ENCODE peak calls at places on chromosome 4, in ten cellular contexts. S is SK-N-SH, K is AG10803, A is IMR-90, X is upper lobe of right lung, L is fibroblast of the aortic adventitia, B is tibial artery, R is choroid plexus epithelial cell, T is BE2C, P is dorsolateral prefrontal cortex. U is an unnamed sample.

GRCh38 chr4:4820264-4820663 is 39.2 kb upstream of the MSX1 start:
- DNase-seq in T (no peak), A (no peak), P (peak; percentile 79), L (no peak), K (no peak), S (peak; percentile 78), B (no peak), R (no peak), X (no peak), U (no peak)

GRCh38 chr4:107094332-107094731 is 58.2 kb upstream of the DKK2 start:
- DNase-seq in T (no peak), R (peak; percentile 83), P (no peak), B (no peak), A (peak; percentile 20), L (peak; percentile 61), X (no peak), K (peak; percentile 58), S (no peak), U (peak; percentile 34)

GRCh38 chr4:87973283-87974169 is 2.0 kb upstream of the SPP1 start:
- DNase-seq in T (peak; percentile 51), S (peak; percentile 66), L (peak; percentile 77), K (peak; percentile 93), B (peak; percentile 51), X (no peak), R (peak; percentile 80), A (peak; percentile 84), P (no peak), U (peak; percentile 88)

GRCh38 chr4:150308824-150309472 is 230.7 kb downstream of the DCLK2 start:
- DNase-seq in S (no peak), L (peak; percentile 62), T (no peak), P (no peak), A (peak; percentile 80), X (no peak), B (no peak), R (peak; percentile 67), K (peak; percentile 39), U (no peak)

GRCh38 chr4:19993222-19993621 is 258.5 kb upstream of the SLIT2 start:
- DNase-seq in K (peak; percentile 69), S (no peak), R (peak; percentile 38), T (no peak), A (no peak), P (no peak), B (no peak), X (no peak), L (peak; percentile 65), U (no peak)

GRCh38 chr4:25112349-25113008 is 47.8 kb downstream of the SEPSECS start:
- DNase-seq in T (no peak), L (no peak), K (no peak), R (no peak), A (no peak), X (no peak), S (no peak), B (no peak), P (no peak), U (no peak)

GRCh38 chr4:186845137-186845842 is 121.6 kb upstream of the FAT1 start:
- DNase-seq in A (peak; percentile 97), P (no peak), T (no peak), R (peak; percentile 97), K (peak; percentile 88), B (peak; percentile 47), S (no peak), L (peak; percentile 80), X (no peak), U (peak; percentile 96)

GRCh38 chr4:87497141-87497540 is 32.0 kb downstream of the SPARCL1 start:
- DNase-seq in X (no peak), S (no peak), T (no peak), A (no peak), B (no peak), L (no peak), K (no peak), P (no peak), R (no peak), U (no peak)

GRCh38 chr4:174216935-174217272 is 66.6 kb downstream of the FBXO8 start:
- DNase-seq in P (no peak), K (no peak), R (no peak), X (no peak), B (no peak), S (no peak), T (no peak), L (no peak), A (no peak), U (no peak)
- H3K4me3 ChIP-seq in P (no peak overlapping the region), K (no peak overlapping the region), R (no peak overlapping the region), X (no peak overlapping the region), B (peak overlapping the region; percentile 53), S (peak overlapping the region; percentile 50), T (peak overlapping the region; percentile 66), L (peak overlapping the region; percentile 59), A (no peak overlapping the region), U (peak overlapping the region; percentile 52)

GRCh38 chr4:17694552-17694951 is 80.1 kb downstream of the MED28 start:
- DNase-seq in P (no peak), T (no peak), S (no peak), A (no peak), K (no peak), R (no peak), B (no peak), X (no peak), L (no peak), U (no peak)
- TF ChIP-seq CTCF in P (no peak), T (no peak), S (no peak), A (no peak), K (no peak), R (no peak), B (no peak), X (no peak), L (no peak), U (no peak)

DNA sequence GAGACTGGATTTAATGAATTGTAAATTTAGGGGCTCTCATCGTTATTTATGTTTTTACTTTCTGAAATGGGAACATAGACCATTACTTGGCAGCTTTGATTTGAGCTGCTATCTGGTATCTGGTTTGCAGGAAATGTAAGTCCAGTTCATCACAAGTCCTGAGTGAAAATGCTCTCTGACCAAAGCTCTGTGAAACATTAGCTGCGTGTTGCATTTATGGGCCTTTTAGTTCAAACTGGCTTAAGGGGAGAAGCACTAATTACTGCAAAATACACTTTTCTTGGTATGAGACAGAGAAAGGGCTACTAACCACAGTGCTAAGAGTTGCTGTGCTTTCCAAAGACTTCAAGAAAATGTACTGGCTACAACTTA is 453 bp downstream of the CC2D2A start:
- DNase-seq in R (peak; percentile 40), K (no peak), B (no peak), T (no peak), S (no peak), X (no peak), L (no peak), P (no peak), A (peak; percentile 15), U (no peak)
- H3K4me3 ChIP-seq in R (peak overlapping the region; percentile 62), K (peak overlapping the region; percentile 60), B (peak overlapping the region; percentile 60), T (peak overlapping the region; percentile 40), S (peak overlapping the region; percentile 61), X (peak overlapping the region; percentile 65), L (peak overlapping the region; percentile 72), P (peak overlapping the region; percentile 71), A (peak overlapping the region; percentile 69), U (peak overlapping the region; percentile 67)

GRCh38 chr4:180377741-180378140 is 1865.5 kb upstream of the TENM3 start:
- DNase-seq in T (no peak), B (no peak), P (no peak), K (no peak), X (no peak), L (peak; percentile 15), S (no peak), R (no peak), A (no peak), U (no peak)
- TF ChIP-seq CTCF in T (no peak), B (no peak), P (no peak), K (no peak), X (no peak), L (no peak), S (no peak), R (no peak), A (no peak), U (no peak)

GRCh38 chr4:184282895-184283654 is 65.4 kb upstream of the ENPP6 start:
- DNase-seq in X (no peak), P (no peak), B (no peak), A (no peak), K (no peak), T (no peak), L (no peak), R (no peak), S (no peak), U (no peak)

GRCh38 chr4:184282251-184282713 is 64.6 kb upstream of the ENPP6 start:
- DNase-seq in B (no peak), R (no peak), S (no peak), L (no peak), K (no peak), T (no peak), A (no peak), P (no peak), X (peak; percentile 74), U (no peak)

GRCh38 chr4:184283659-184284335 is 66.1 kb upstream of the ENPP6 start:
- DNase-seq in T (no peak), X (no peak), B (no peak), L (no peak), P (peak; percentile 77), A (no peak), R (no peak), S (no peak), K (no peak), U (no peak)

GRCh38 chr4:184284742-184285141 is 67.1 kb upstream of the ENPP6 start:
- DNase-seq in B (no peak), S (no peak), K (no peak), T (no peak), P (no peak), A (no peak), X (no peak), L (no peak), R (no peak), U (no peak)

GRCh38 chr4:184284336-184284690 is 66.6 kb upstream of the ENPP6 start:
- DNase-seq in B (no peak), K (no peak), S (no peak), R (no peak), L (no peak), P (no peak), A (no peak), T (no peak), X (no peak), U (peak; percentile 41)
- H3K4me3 ChIP-seq in B (no peak overlapping the region), K (no peak overlapping the region), S (no peak overlapping the region), R (no peak overlapping the region), L (no peak overlapping the region), P (no peak overlapping the region), A (no peak overlapping the region), T (no peak overlapping the region), X (peak overlapping the region; percentile 25), U (no peak overlapping the region)

U was measured in fibroblast of villous mesenchyme.